ENCODE peak calls at places on chromosomes 5 and 9, in nine cellular contexts. One of them, this sample, is unnamed.

GRCh38 chr9:70488793-70489105 is 74.3 kb upstream of the KLF9 start:
- DNase-seq in endothelial cell of umbilical vein: no peak
- DNase-seq in stomach: no peak
- DNase-seq in psoas muscle: no peak
- DNase-seq in thoracic aorta: no peak
- DNase-seq in A673: no peak
- DNase-seq in IMR-90: no peak
- DNase-seq in CD8-positive, alpha-beta T cell: no peak
- DNase-seq in lower lobe of right lung: no peak
- DNase-seq in this sample: no peak

GRCh38 chr5:82349651-82350050 is 71.5 kb upstream of the RPS23 start:
- DNase-seq in endothelial cell of umbilical vein: no peak
- DNase-seq in stomach: no peak
- DNase-seq in psoas muscle: peak
- DNase-seq in thoracic aorta: peak
- DNase-seq in A673: peak
- DNase-seq in IMR-90: no peak
- DNase-seq in CD8-positive, alpha-beta T cell: no peak
- DNase-seq in lower lobe of right lung: no peak
- DNase-seq in this sample: peak

GRCh38 chr5:14895301-14895700 is 23.7 kb upstream of the ANKH start:
- DNase-seq in endothelial cell of umbilical vein: no peak
- DNase-seq in stomach: no peak
- DNase-seq in psoas muscle: no peak
- DNase-seq in thoracic aorta: no peak
- DNase-seq in A673: no peak
- DNase-seq in IMR-90: no peak
- DNase-seq in CD8-positive, alpha-beta T cell: no peak
- DNase-seq in lower lobe of right lung: no peak
- DNase-seq in this sample: no peak

GRCh38 chr5:179255527-179256228 is 89.6 kb downstream of the ADAMTS2 start:
- DNase-seq in endothelial cell of umbilical vein: no peak
- DNase-seq in stomach: no peak
- DNase-seq in psoas muscle: peak
- DNase-seq in thoracic aorta: no peak
- DNase-seq in A673: no peak
- DNase-seq in IMR-90: no peak
- DNase-seq in CD8-positive, alpha-beta T cell: no peak
- DNase-seq in lower lobe of right lung: no peak
- DNase-seq in this sample: no peak

GRCh38 chr5:35900997-35901396 is 37.4 kb downstream of the CAPSL start:
- DNase-seq in endothelial cell of umbilical vein: no peak
- DNase-seq in stomach: no peak
- DNase-seq in psoas muscle: no peak
- DNase-seq in thoracic aorta: no peak
- DNase-seq in A673: no peak
- DNase-seq in IMR-90: no peak
- DNase-seq in CD8-positive, alpha-beta T cell: no peak
- DNase-seq in lower lobe of right lung: no peak
- DNase-seq in this sample: no peak

GRCh38 chr5:15933481-15934207 is 245.9 kb downstream of the MARCHF11 start:
- DNase-seq in endothelial cell of umbilical vein: peak
- DNase-seq in stomach: no peak
- DNase-seq in psoas muscle: no peak
- DNase-seq in thoracic aorta: no peak
- DNase-seq in A673: no peak
- DNase-seq in IMR-90: no peak
- DNase-seq in CD8-positive, alpha-beta T cell: no peak
- DNase-seq in lower lobe of right lung: no peak
- DNase-seq in this sample: no peak

GRCh38 chr5:135190345-135191083 is 156.5 kb upstream of the PITX1 start:
- DNase-seq in endothelial cell of umbilical vein: no peak
- DNase-seq in stomach: no peak
- DNase-seq in psoas muscle: no peak
- DNase-seq in thoracic aorta: no peak
- DNase-seq in A673: no peak
- DNase-seq in IMR-90: no peak
- DNase-seq in CD8-positive, alpha-beta T cell: no peak
- DNase-seq in lower lobe of right lung: no peak
- DNase-seq in this sample: peak

GRCh38 chr9:136295537-136296433 is 8.1 kb downstream of the CCDC187 start:
- DNase-seq in endothelial cell of umbilical vein: no peak
- DNase-seq in stomach: no peak
- DNase-seq in psoas muscle: peak
- DNase-seq in thoracic aorta: no peak
- DNase-seq in A673: no peak
- DNase-seq in IMR-90: no peak
- DNase-seq in CD8-positive, alpha-beta T cell: peak
- DNase-seq in lower lobe of right lung: no peak
- DNase-seq in this sample: no peak

GRCh38 chr9:22446589-22446949 is at the start of gene DMRTA1:
- DNase-seq in endothelial cell of umbilical vein: peak
- DNase-seq in stomach: peak
- DNase-seq in psoas muscle: peak
- DNase-seq in thoracic aorta: peak
- DNase-seq in A673: peak
- DNase-seq in IMR-90: peak
- DNase-seq in CD8-positive, alpha-beta T cell: no peak
- DNase-seq in lower lobe of right lung: peak
- DNase-seq in this sample: peak

DNA sequence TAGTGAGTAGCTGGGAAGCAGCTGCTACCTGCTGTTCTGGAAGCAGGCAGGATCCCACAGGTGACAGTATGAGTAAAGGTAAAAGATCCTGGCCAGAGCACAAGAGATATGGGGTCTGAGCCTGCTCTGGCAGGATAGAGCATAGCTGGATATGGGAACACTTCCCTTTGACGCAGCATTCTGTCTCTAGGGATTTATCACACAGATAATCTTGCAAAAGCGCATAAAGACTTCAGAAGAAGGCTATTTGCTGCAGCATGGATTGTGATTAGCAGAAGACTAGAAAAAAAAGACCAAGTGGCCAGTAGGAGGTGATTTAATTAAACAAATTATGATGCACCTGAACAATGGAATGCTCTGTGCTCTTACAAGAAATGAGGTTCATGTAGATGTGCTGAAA is 52.4 kb upstream of the PWWP2A start:
- DNase-seq in endothelial cell of umbilical vein: no peak
- DNase-seq in stomach: no peak
- DNase-seq in psoas muscle: no peak
- DNase-seq in thoracic aorta: no peak
- DNase-seq in A673: peak
- DNase-seq in IMR-90: no peak
- DNase-seq in CD8-positive, alpha-beta T cell: no peak
- DNase-seq in lower lobe of right lung: no peak
- DNase-seq in this sample: peak
- H3K4me3 ChIP-seq in endothelial cell of umbilical vein: no peak
- H3K4me3 ChIP-seq in stomach: no peak
- H3K4me3 ChIP-seq in psoas muscle: no peak
- H3K4me3 ChIP-seq in thoracic aorta: no peak
- H3K4me3 ChIP-seq in A673: no peak
- H3K4me3 ChIP-seq in IMR-90: no peak
- H3K4me3 ChIP-seq in CD8-positive, alpha-beta T cell: no peak
- H3K4me3 ChIP-seq in lower lobe of right lung: no peak
- H3K4me3 ChIP-seq in this sample: no peak

GRCh38 chr9:6194934-6195333 is 20.7 kb upstream of the IL33 start:
- DNase-seq in endothelial cell of umbilical vein: no peak
- DNase-seq in stomach: no peak
- DNase-seq in psoas muscle: no peak
- DNase-seq in thoracic aorta: no peak
- DNase-seq in A673: no peak
- DNase-seq in IMR-90: no peak
- DNase-seq in CD8-positive, alpha-beta T cell: no peak
- DNase-seq in lower lobe of right lung: no peak
- DNase-seq in this sample: no peak
- TF ChIP-seq CTCF in endothelial cell of umbilical vein: no peak
- TF ChIP-seq CTCF in stomach: no peak
- TF ChIP-seq CTCF in psoas muscle: no peak
- TF ChIP-seq CTCF in thoracic aorta: no peak
- TF ChIP-seq CTCF in A673: no peak
- TF ChIP-seq CTCF in IMR-90: peak
- TF ChIP-seq CTCF in CD8-positive, alpha-beta T cell: no peak
- TF ChIP-seq CTCF in lower lobe of right lung: no peak
- TF ChIP-seq CTCF in this sample: no peak

GRCh38 chr5:96691503-96692303 is 29.5 kb downstream of the CAST start:
- DNase-seq in endothelial cell of umbilical vein: no peak
- DNase-seq in stomach: no peak
- DNase-seq in psoas muscle: no peak
- DNase-seq in thoracic aorta: no peak
- DNase-seq in A673: no peak
- DNase-seq in IMR-90: peak
- DNase-seq in CD8-positive, alpha-beta T cell: no peak
- DNase-seq in lower lobe of right lung: no peak
- DNase-seq in this sample: no peak

GRCh38 chr5:96687080-96687479 is 24.9 kb downstream of the CAST start:
- DNase-seq in endothelial cell of umbilical vein: no peak
- DNase-seq in stomach: no peak
- DNase-seq in psoas muscle: no peak
- DNase-seq in thoracic aorta: no peak
- DNase-seq in A673: no peak
- DNase-seq in IMR-90: no peak
- DNase-seq in CD8-positive, alpha-beta T cell: no peak
- DNase-seq in lower lobe of right lung: no peak
- DNase-seq in this sample: no peak

GRCh38 chr5:96683810-96684209 is 21.6 kb downstream of the CAST start:
- DNase-seq in endothelial cell of umbilical vein: no peak
- DNase-seq in stomach: no peak
- DNase-seq in psoas muscle: no peak
- DNase-seq in thoracic aorta: no peak
- DNase-seq in A673: no peak
- DNase-seq in IMR-90: no peak
- DNase-seq in CD8-positive, alpha-beta T cell: no peak
- DNase-seq in lower lobe of right lung: no peak
- DNase-seq in this sample: no peak

GRCh38 chr5:96690906-96691305 is 28.7 kb downstream of the CAST start:
- DNase-seq in endothelial cell of umbilical vein: no peak
- DNase-seq in stomach: no peak
- DNase-seq in psoas muscle: no peak
- DNase-seq in thoracic aorta: no peak
- DNase-seq in A673: no peak
- DNase-seq in IMR-90: no peak
- DNase-seq in CD8-positive, alpha-beta T cell: no peak
- DNase-seq in lower lobe of right lung: no peak
- DNase-seq in this sample: no peak

GRCh38 chr5:96687812-96688453 is 25.8 kb downstream of the CAST start:
- DNase-seq in endothelial cell of umbilical vein: peak
- DNase-seq in stomach: no peak
- DNase-seq in psoas muscle: no peak
- DNase-seq in thoracic aorta: no peak
- DNase-seq in A673: peak
- DNase-seq in IMR-90: peak
- DNase-seq in CD8-positive, alpha-beta T cell: no peak
- DNase-seq in lower lobe of right lung: no peak
- DNase-seq in this sample: no peak
- H3K4me3 ChIP-seq in endothelial cell of umbilical vein: peak
- H3K4me3 ChIP-seq in stomach: no peak
- H3K4me3 ChIP-seq in psoas muscle: no peak
- H3K4me3 ChIP-seq in thoracic aorta: peak
- H3K4me3 ChIP-seq in A673: peak
- H3K4me3 ChIP-seq in IMR-90: no peak
- H3K4me3 ChIP-seq in CD8-positive, alpha-beta T cell: no peak
- H3K4me3 ChIP-seq in lower lobe of right lung: no peak
- H3K4me3 ChIP-seq in this sample: no peak

GRCh38 chr5:157543825-157544622 is 31.6 kb downstream of the ADAM19 start:
- DNase-seq in endothelial cell of umbilical vein: peak
- DNase-seq in stomach: no peak
- DNase-seq in psoas muscle: no peak
- DNase-seq in thoracic aorta: no peak
- DNase-seq in A673: no peak
- DNase-seq in IMR-90: peak
- DNase-seq in CD8-positive, alpha-beta T cell: no peak
- DNase-seq in lower lobe of right lung: no peak
- DNase-seq in this sample: no peak
- TF ChIP-seq CTCF in endothelial cell of umbilical vein: no peak
- TF ChIP-seq CTCF in stomach: no peak
- TF ChIP-seq CTCF in psoas muscle: no peak
- TF ChIP-seq CTCF in thoracic aorta: no peak
- TF ChIP-seq CTCF in A673: no peak
- TF ChIP-seq CTCF in IMR-90: no peak
- TF ChIP-seq CTCF in CD8-positive, alpha-beta T cell: no peak
- TF ChIP-seq CTCF in lower lobe of right lung: no peak
- TF ChIP-seq CTCF in this sample: no peak

DNA sequence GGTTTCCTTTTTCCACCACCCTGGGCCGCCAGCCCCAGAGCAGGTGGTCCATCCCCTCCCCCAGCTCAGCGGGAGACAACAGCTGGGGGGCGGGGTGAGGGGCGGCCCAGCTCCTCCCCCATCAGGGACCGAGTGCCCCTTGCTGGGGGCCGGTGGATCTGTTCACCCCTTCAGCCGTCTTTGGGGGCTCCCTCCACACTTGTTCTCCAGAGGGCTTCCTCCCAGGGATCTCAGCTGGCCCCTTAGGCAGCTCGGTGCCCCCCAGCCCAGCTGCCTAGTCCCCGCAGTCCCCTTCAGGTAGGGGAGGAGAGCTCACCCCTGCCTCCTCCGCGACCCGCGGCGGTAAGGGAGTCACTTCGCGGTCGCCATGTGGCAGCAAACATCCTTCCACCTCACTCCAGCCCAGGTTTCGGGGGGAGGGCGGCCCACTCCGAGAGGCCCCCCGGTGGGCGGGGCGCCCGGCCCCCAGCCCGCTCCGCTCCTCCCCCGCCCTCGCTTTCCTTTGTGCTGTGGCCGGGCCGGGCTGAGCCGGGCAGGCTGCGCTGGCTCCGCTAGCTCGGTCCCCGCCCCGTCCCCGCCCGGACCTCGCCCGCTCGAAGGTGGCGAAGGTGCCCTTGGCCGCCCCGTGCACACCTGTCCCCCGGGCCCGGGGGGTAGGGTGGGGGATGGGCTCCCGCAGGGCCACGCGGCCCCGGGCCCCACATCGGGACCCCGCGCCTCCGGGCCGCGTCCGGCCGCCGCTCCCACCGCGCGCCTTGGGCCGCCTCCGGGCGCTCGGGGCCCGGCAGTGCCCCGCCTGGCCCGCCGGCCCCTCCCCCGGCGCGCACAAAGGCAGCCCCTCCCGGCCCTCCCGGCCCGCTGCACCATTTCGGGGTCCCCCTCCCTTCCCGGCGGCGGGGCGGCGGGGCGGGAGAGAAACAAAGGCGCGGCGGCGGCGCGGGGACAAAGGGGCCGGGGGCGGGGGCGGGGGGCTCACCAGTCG is 683 bp downstream of the DBN1 start:
- DNase-seq in endothelial cell of umbilical vein: peak
- DNase-seq in stomach: peak
- DNase-seq in psoas muscle: no peak
- DNase-seq in thoracic aorta: no peak
- DNase-seq in A673: peak
- DNase-seq in IMR-90: no peak
- DNase-seq in CD8-positive, alpha-beta T cell: peak
- DNase-seq in lower lobe of right lung: no peak
- DNase-seq in this sample: peak
- H3K4me3 ChIP-seq in endothelial cell of umbilical vein: peak
- H3K4me3 ChIP-seq in stomach: peak
- H3K4me3 ChIP-seq in psoas muscle: peak
- H3K4me3 ChIP-seq in thoracic aorta: peak
- H3K4me3 ChIP-seq in A673: peak
- H3K4me3 ChIP-seq in IMR-90: peak
- H3K4me3 ChIP-seq in CD8-positive, alpha-beta T cell: peak
- H3K4me3 ChIP-seq in lower lobe of right lung: peak
- H3K4me3 ChIP-seq in this sample: peak

DNA sequence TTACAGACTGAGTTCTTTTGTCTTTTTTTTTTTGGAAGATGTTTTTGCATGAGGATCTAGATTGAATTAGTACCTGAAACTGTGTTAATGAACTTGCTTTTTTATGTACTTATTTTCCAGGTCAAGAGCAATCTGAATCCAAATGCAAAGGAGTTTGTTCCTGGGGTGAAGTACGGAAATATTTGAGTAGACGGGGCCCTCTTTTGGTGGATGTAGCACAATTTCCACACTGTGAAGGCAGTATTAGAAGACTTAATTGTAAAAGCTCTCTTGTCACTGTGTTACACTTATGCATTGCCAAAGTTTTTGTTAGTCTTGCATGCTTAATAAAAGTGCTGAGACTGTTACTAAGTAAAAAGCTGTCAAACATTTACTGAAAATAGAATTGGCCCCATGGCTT is 14.5 kb downstream of the SLC23A1 start:
- DNase-seq in endothelial cell of umbilical vein: peak
- DNase-seq in stomach: no peak
- DNase-seq in psoas muscle: no peak
- DNase-seq in thoracic aorta: no peak
- DNase-seq in A673: peak
- DNase-seq in IMR-90: peak
- DNase-seq in CD8-positive, alpha-beta T cell: no peak
- DNase-seq in lower lobe of right lung: no peak
- DNase-seq in this sample: no peak
- TF ChIP-seq CTCF in endothelial cell of umbilical vein: no peak
- TF ChIP-seq CTCF in stomach: no peak
- TF ChIP-seq CTCF in psoas muscle: no peak
- TF ChIP-seq CTCF in thoracic aorta: no peak
- TF ChIP-seq CTCF in A673: peak
- TF ChIP-seq CTCF in IMR-90: peak
- TF ChIP-seq CTCF in CD8-positive, alpha-beta T cell: no peak
- TF ChIP-seq CTCF in lower lobe of right lung: no peak
- TF ChIP-seq CTCF in this sample: no peak

This sample was measured in WERI-Rb-1.